ENCODE peak calls at places on chromosomes 6 and 20, in seven cellular contexts. G is pancreas, A is kidney, O is heart left ventricle, I is fibroblast of lung, T is colonic mucosa, C is breast epithelium. M is an unnamed sample.

GRCh38 chr6:20688710-20689500 is 154.6 kb downstream of the CDKAL1 start:
- DNase-seq in T (no peak), O (no peak), G (no peak), I (peak; percentile 63), C (no peak), A (no peak), M (peak; percentile 94)

GRCh38 chr20:22374678-22375590 is 209.4 kb downstream of the FOXA2 start:
- DNase-seq in O (no peak), C (no peak), G (no peak), T (no peak), I (peak; percentile 24), A (no peak), M (peak; percentile 74)

GRCh38 chr6:166586424-166587156 is at the start of gene RAMACL:
- DNase-seq in O (no peak), A (no peak), T (peak; percentile 36), G (no peak), C (no peak), I (no peak), M (peak; percentile 38)

GRCh38 chr6:47655719-47656595 is 42.4 kb upstream of the ADGRF4 start:
- DNase-seq in T (peak; percentile 75), C (no peak), A (peak; percentile 68), O (no peak), I (peak; percentile 78), G (no peak), M (no peak)

GRCh38 chr6:7200598-7201443 is 93.1 kb downstream of the RREB1 start:
- DNase-seq in I (no peak), A (no peak), C (peak; percentile 71), T (peak; percentile 73), G (peak; percentile 77), O (no peak), M (no peak)

GRCh38 chr6:102389994-102390393 is 996.5 kb downstream of the GRIK2 start:
- DNase-seq in A (peak; percentile 52), O (no peak), C (no peak), I (no peak), G (no peak), T (no peak), M (no peak)

GRCh38 chr6:158818580-158819212 is 472 bp downstream of the EZR start:
- DNase-seq in A (peak; percentile 92), I (peak; percentile 66), C (peak; percentile 70), O (peak; percentile 66), T (peak; percentile 72), G (peak; percentile 67), M (peak; percentile 71)

GRCh38 chr6:80214436-80215022 is 108.1 kb downstream of the BCKDHB start:
- DNase-seq in C (no peak), A (no peak), I (peak; percentile 50), T (peak; percentile 30), G (peak; percentile 30), O (no peak), M (peak; percentile 81)

GRCh38 chr20:49288784-49289696 is 11.2 kb upstream of the ZNFX1 start:
- DNase-seq in T (peak; percentile 31), O (no peak), A (no peak), I (no peak), C (no peak), G (no peak), M (no peak)

GRCh38 chr6:119495230-119495683 is 145.7 kb upstream of the MAN1A1 start:
- DNase-seq in C (no peak), O (peak; percentile 18), A (no peak), T (peak; percentile 72), G (peak; percentile 72), I (no peak), M (no peak)

GRCh38 chr6:127266178-127266891 is at the start of gene RNF146:
- DNase-seq in O (peak; percentile 89), G (peak; percentile 77), C (peak; percentile 75), A (peak; percentile 93), T (peak; percentile 80), I (peak; percentile 82), M (peak; percentile 91)

GRCh38 chr6:39047434-39048327 is 900 bp upstream of the GLP1R start:
- DNase-seq in A (no peak), G (no peak), O (no peak), I (no peak), T (no peak), C (no peak), M (no peak)

GRCh38 chr6:50277774-50278173 is 228.0 kb upstream of the DEFB112 start:
- DNase-seq in A (no peak), G (no peak), I (no peak), O (no peak), T (no peak), C (no peak), M (no peak)

GRCh38 chr20:36773123-36773547 is 428 bp downstream of the DSN1 start:
- DNase-seq in G (no peak), I (no peak), C (no peak), T (no peak), A (no peak), O (no peak), M (peak; percentile 24)

GRCh38 chr20:2995796-2996195 is 47.6 kb upstream of the GNRH2 start:
- DNase-seq in I (no peak), G (no peak), A (no peak), C (no peak), T (no peak), O (no peak), M (no peak)

GRCh38 chr20:19867074-19867473 is 109.0 kb downstream of the RIN2 start:
- DNase-seq in T (no peak), A (no peak), C (no peak), G (no peak), I (peak; percentile 54), O (no peak), M (peak; percentile 85)

GRCh38 chr6:132789398-132789780 is 9.0 kb downstream of the SLC18B1 start:
- DNase-seq in I (no peak), T (no peak), G (no peak), C (no peak), A (no peak), O (no peak), M (no peak)

GRCh38 chr6:155314773-155315515 is 660 bp upstream of the TFB1M start:
- DNase-seq in A (no peak), C (no peak), T (no peak), O (peak; percentile 40), I (peak; percentile 80), G (peak; percentile 65), M (peak; percentile 96)

GRCh38 chr6:143701343-143702234 is 23.8 kb downstream of the PHACTR2 start:
- DNase-seq in C (no peak), I (no peak), O (no peak), A (no peak), T (no peak), G (no peak), M (no peak)

GRCh38 chr6:3749991-3750323 is 1.6 kb downstream of the PXDC1 start:
- DNase-seq in I (peak; percentile 83), G (peak; percentile 67), T (peak; percentile 54), C (no peak), A (peak; percentile 83), O (peak; percentile 62), M (peak; percentile 79)

GRCh38 chr6:138590796-138591709 is 91.8 kb upstream of the NHSL1 start:
- DNase-seq in G (peak; percentile 73), C (no peak), T (peak; percentile 75), I (peak; percentile 64), O (peak; percentile 48), A (no peak), M (peak; percentile 85)

GRCh38 chr6:393391-394221 is 2.1 kb downstream of the IRF4 start:
- DNase-seq in A (peak; percentile 72), G (no peak), T (no peak), O (no peak), I (no peak), C (no peak), M (no peak)

DNA sequence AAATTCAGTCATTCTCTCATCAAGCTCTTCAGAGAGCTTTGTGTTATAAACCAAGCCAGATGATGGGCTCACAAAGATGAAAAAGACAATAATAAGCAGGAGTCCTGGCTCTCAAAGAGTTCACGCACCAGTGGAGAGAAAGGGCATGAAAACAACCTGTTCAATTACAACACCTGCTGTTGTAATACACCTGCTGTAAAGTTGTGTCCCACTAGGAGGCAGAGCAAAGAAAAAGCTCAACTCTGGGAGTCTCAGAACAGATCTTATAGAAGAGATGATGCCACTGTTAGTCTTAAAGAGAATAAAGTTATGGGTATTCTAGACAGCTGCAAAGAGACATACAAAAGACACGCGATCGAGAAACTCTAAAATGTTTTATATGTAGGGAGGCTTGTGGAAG is 100.6 kb downstream of the DCDC2 start:
- DNase-seq in O (no peak), C (no peak), G (no peak), I (no peak), A (no peak), T (no peak), M (no peak)
- TF ChIP-seq CTCF in O (no peak), C (no peak), G (no peak), I (no peak), A (peak; percentile 3), T (no peak), M (no peak)

GRCh38 chr20:38260025-38260377 is 534 bp downstream of the KIAA1755 start:
- DNase-seq in G (no peak), I (peak; percentile 41), A (no peak), C (no peak), O (no peak), T (no peak), M (peak; percentile 52)
- H3K4me3 ChIP-seq in G (peak overlapping the region; percentile 20), I (peak overlapping the region; percentile 5), A (peak overlapping the region; percentile 49), C (peak overlapping the region; percentile 57), O (peak overlapping the region; percentile 60), T (peak overlapping the region; percentile 27), M (peak overlapping the region; percentile 81)

DNA sequence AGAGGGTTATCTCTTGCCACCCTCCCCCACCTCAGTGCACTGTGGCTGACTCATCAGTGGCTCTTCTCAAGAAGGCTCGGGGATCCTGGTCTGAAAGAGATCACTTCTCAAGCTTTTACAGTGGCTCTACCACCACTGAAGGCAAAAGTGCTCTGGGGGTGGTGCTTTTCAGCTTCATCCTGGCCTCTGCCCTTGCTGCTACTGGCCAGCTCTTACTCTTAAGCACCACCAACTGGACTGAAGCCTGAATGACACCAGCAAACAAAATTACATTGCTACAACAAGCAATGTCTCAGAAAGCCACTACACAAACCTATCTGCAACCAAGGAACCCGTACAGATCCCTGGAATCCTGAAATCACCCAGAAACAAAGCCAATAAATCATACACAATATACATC is 402.1 kb downstream of the EPHA7 start:
- DNase-seq in I (no peak), G (no peak), O (no peak), T (no peak), A (no peak), C (no peak), M (peak; percentile 42)
- TF ChIP-seq CTCF in I (no peak), G (no peak), O (no peak), T (no peak), A (no peak), C (no peak), M (peak; percentile 44)

GRCh38 chr6:36116480-36116879 is 13.8 kb upstream of the MAPK13 start:
- DNase-seq in A (no peak), C (no peak), G (no peak), I (no peak), O (no peak), T (no peak), M (no peak)
- H3K4me3 ChIP-seq in A (no peak overlapping the region), C (no peak overlapping the region), G (no peak overlapping the region), I (no peak overlapping the region), O (no peak overlapping the region), T (no peak overlapping the region), M (no peak overlapping the region)

M was measured in choroid plexus epithelial cell.